ENCODE peak calls at places on chromosomes 13 and 19, in four cellular contexts. H, S, A and P are unnamed samples.

GRCh38 chr13:108948269-108948671 is 318.9 kb downstream of the MYO16 start:
- DNase-seq in A (no peak), H (no peak), S (peak), P (no peak)

GRCh38 chr19:1854542-1855039 is 6.3 kb upstream of the REXO1 start:
- DNase-seq in H (peak), S (no peak), A (no peak), P (no peak)

GRCh38 chr13:46010148-46010547 is 42.4 kb downstream of the ZC3H13 start:
- DNase-seq in H (peak), S (no peak), A (no peak), P (peak)

GRCh38 chr19:42088471-42089190 is 12.7 kb downstream of the ZNF574 start:
- DNase-seq in S (no peak), A (no peak), H (no peak), P (no peak)

GRCh38 chr13:21550918-21551317 is 53.1 kb downstream of the MICU2 start:
- DNase-seq in H (no peak), A (no peak), S (peak), P (no peak)

GRCh38 chr19:5205937-5206750 is 134.5 kb downstream of the PTPRS start:
- DNase-seq in S (no peak), A (no peak), H (no peak), P (no peak)

GRCh38 chr19:19057720-19058119 is 6.1 kb upstream of the SLC25A42 start:
- DNase-seq in H (no peak), A (no peak), S (no peak), P (no peak)

GRCh38 chr19:47650695-47651094 is 41.8 kb downstream of the BICRA start:
- DNase-seq in H (no peak), A (no peak), S (no peak), P (no peak)

GRCh38 chr19:55340144-55340783 is 588 bp downstream of the KMT5C start:
- DNase-seq in S (no peak), A (no peak), H (peak), P (peak)

GRCh38 chr19:52942371-52943133 is 19.3 kb upstream of the ZNF888 start:
- DNase-seq in S (peak), H (peak), A (peak), P (peak)

GRCh38 chr19:42255766-42256750 is 1.1 kb upstream of the ERF start:
- DNase-seq in H (peak), S (no peak), A (no peak), P (peak)

GRCh38 chr19:38252935-38253691 is 3.1 kb downstream of the PPP1R14A start:
- DNase-seq in S (no peak), H (no peak), A (no peak), P (peak)

GRCh38 chr13:95176611-95177259 is 124.5 kb downstream of the ABCC4 start:
- DNase-seq in A (no peak), H (no peak), S (no peak), P (no peak)

GRCh38 chr13:44267966-44268365 is 105.7 kb upstream of the SERP2 start:
- DNase-seq in H (no peak), A (no peak), S (no peak), P (no peak)

GRCh38 chr19:49588370-49589122 is 2.4 kb upstream of the PRR12 start:
- DNase-seq in A (no peak), H (no peak), S (no peak), P (no peak)
- TF ChIP-seq NFIC in A (no peak), H (no peak), S (no peak), P (no peak)

GRCh38 chr13:51426982-51427381 is 25.9 kb downstream of the INTS6 start:
- DNase-seq in A (no peak), S (no peak), H (no peak), P (no peak)
- TF ChIP-seq NFIC in A (no peak), S (no peak), H (no peak), P (no peak)

DNA sequence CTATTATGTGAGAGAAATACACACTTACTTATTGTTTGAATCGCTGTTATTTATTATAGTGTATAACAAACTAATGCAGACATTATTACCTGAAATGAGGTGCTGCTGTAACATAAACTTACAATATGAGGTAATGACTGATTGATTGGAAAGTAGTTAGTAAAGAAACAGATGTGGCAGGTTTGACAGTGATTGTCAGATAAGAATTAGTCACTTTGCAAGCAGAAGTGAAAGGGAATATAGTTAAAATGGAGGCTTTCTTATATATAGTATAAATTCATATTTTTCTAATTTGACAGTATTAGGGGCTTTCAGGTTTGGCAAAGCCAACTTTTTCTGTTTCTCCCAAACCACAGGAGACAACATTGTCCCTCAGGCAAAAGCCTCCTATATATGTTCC is 20.6 kb downstream of the MIR17HG start:
- DNase-seq in A (no peak), S (no peak), H (no peak), P (no peak)
- TF ChIP-seq NFIC in A (no peak), S (no peak), H (no peak), P (no peak)

GRCh38 chr13:51764184-51765141 is 39.5 kb downstream of the DHRS12 start:
- DNase-seq in A (peak), H (no peak), S (peak), P (no peak)
- TF ChIP-seq NFIC in A (peak), H (no peak), S (peak), P (no peak)

GRCh38 chr19:44689290-44690130 is 9.4 kb upstream of the CEACAM16 start:
- DNase-seq in A (no peak), S (peak), H (peak), P (peak)
- TF ChIP-seq NFIC in A (no peak), S (no peak), H (no peak), P (no peak)